ENCODE peak calls at places on chromosomes 2 and 18, in eight cellular contexts. Q is hepatic stellate cell; G is AG04450; P is iPS-NIHi11; A is Caco-2; D is CD4-positive, CD25-positive, alpha-beta regulatory T cell; X is lung microvascular endothelial cell; Z is ovary. H is an unnamed sample.

GRCh38 chr2:171478345-171478744 is 43.9 kb upstream of the CYBRD1 start:
- DNase-seq in G (no peak), Z (no peak), D (no peak), A (no peak), Q (peak; percentile 4), X (peak; percentile 74), P (no peak), H (no peak)

GRCh38 chr2:239824051-239824694 is 201.0 kb downstream of the NDUFA10 start:
- DNase-seq in Z (peak; percentile 8), G (no peak), A (peak; percentile 24), P (peak; percentile 70), Q (no peak), X (no peak), D (peak; percentile 30), H (no peak)

GRCh38 chr2:70557171-70557838 is 3.7 kb upstream of the TGFA start:
- DNase-seq in X (no peak), P (peak; percentile 16), D (no peak), A (peak; percentile 43), Z (no peak), G (no peak), Q (no peak), H (no peak)

GRCh38 chr2:118800736-118801135 is 46.7 kb downstream of the EN1 start:
- DNase-seq in X (no peak), P (no peak), Q (no peak), Z (no peak), G (no peak), D (no peak), A (no peak), H (no peak)

GRCh38 chr2:66317268-66317899 is 117.5 kb upstream of the MEIS1 start:
- DNase-seq in Q (no peak), P (no peak), Z (no peak), X (no peak), A (no peak), G (no peak), D (no peak), H (no peak)

GRCh38 chr2:67561411-67561965 is 164.4 kb downstream of the ETAA1 start:
- DNase-seq in A (peak; percentile 3), X (peak; percentile 95), G (no peak), Q (peak; percentile 14), Z (peak; percentile 12), P (no peak), D (no peak), H (no peak)

GRCh38 chr18:13377496-13377895 is 158.9 kb downstream of the LDLRAD4 start:
- DNase-seq in P (no peak), X (peak; percentile 15), Q (no peak), A (no peak), Z (no peak), G (no peak), D (peak; percentile 76), H (no peak)

GRCh38 chr18:40041951-40042350 is 1913.1 kb upstream of the PIK3C3 start:
- DNase-seq in D (no peak), X (no peak), G (no peak), P (peak; percentile 26), Z (no peak), A (no peak), Q (no peak), H (no peak)

GRCh38 chr2:151973901-151974199 is 125.0 kb downstream of the CACNB4 start:
- DNase-seq in Q (no peak), X (peak; percentile 3), Z (no peak), G (no peak), A (no peak), D (no peak), P (peak; percentile 66), H (no peak)

GRCh38 chr2:170816499-170817246 is at the start of gene GAD1:
- DNase-seq in Z (peak; percentile 65), Q (peak; percentile 61), D (peak; percentile 58), G (no peak), A (peak; percentile 86), X (peak; percentile 78), P (peak; percentile 65), H (peak; percentile 91)

GRCh38 chr2:127859712-127860085 is 1.7 kb upstream of the POLR2D start:
- DNase-seq in X (no peak), G (no peak), A (peak; percentile 92), Z (peak; percentile 32), D (peak; percentile 80), P (peak; percentile 88), Q (no peak), H (no peak)

GRCh38 chr18:61738042-61738441 is 154.8 kb downstream of the RNF152 start:
- DNase-seq in G (no peak), D (no peak), Z (no peak), X (no peak), A (no peak), Q (no peak), P (no peak), H (no peak)

GRCh38 chr2:134234535-134234934 is 19.3 kb upstream of the MGAT5 start:
- DNase-seq in P (no peak), A (peak; percentile 46), X (no peak), D (no peak), G (no peak), Q (no peak), Z (no peak), H (no peak)

GRCh38 chr2:190910341-190911136 is 29.9 kb downstream of the GLS start:
- DNase-seq in G (no peak), D (no peak), A (no peak), Q (no peak), Z (no peak), P (no peak), X (peak; percentile 23), H (no peak)

GRCh38 chr18:48709371-48709770 is 170.5 kb downstream of the CTIF start:
- DNase-seq in X (peak; percentile 32), Q (no peak), A (no peak), G (no peak), Z (no peak), P (peak; percentile 66), D (no peak), H (no peak)

GRCh38 chr2:23904692-23905091 is 22.2 kb downstream of the ATAD2B start:
- DNase-seq in Q (peak; percentile 40), P (no peak), A (no peak), Z (no peak), G (no peak), D (no peak), X (peak; percentile 45), H (no peak)

GRCh38 chr2:167381349-167381748 is 493.1 kb downstream of the XIRP2 start:
- DNase-seq in Z (no peak), A (no peak), Q (no peak), D (no peak), X (no peak), P (peak; percentile 21), G (no peak), H (no peak)

GRCh38 chr18:28682912-28683311 is 506.0 kb upstream of the CDH2 start:
- DNase-seq in D (no peak), X (no peak), Z (no peak), P (no peak), A (no peak), G (no peak), Q (no peak), H (no peak)

GRCh38 chr2:81650048-81650971 is 1345.8 kb upstream of the LRRTM1 start:
- DNase-seq in A (no peak), P (no peak), G (no peak), D (no peak), X (no peak), Z (no peak), Q (no peak), H (no peak)

GRCh38 chr2:39435254-39435653 is 1.8 kb downstream of the MAP4K3 start:
- DNase-seq in Q (no peak), A (no peak), X (peak; percentile 4), P (no peak), D (no peak), G (no peak), Z (no peak), H (no peak)

GRCh38 chr2:66445781-66446177 is 10.9 kb downstream of the MEIS1 start:
- DNase-seq in Q (peak; percentile 33), A (no peak), G (no peak), Z (peak; percentile 33), D (no peak), P (peak; percentile 65), X (no peak), H (no peak)

GRCh38 chr2:66050392-66050791 is 384.5 kb upstream of the MEIS1 start:
- DNase-seq in X (no peak), P (no peak), D (no peak), G (no peak), Q (no peak), A (no peak), Z (no peak), H (no peak)

GRCh38 chr2:127673304-127674069 is 1.8 kb downstream of the LIMS2 start:
- DNase-seq in Q (peak; percentile 42), X (peak; percentile 37), G (no peak), A (no peak), Z (no peak), D (no peak), P (peak; percentile 23), H (no peak)

GRCh38 chr18:70640336-70640887 is 351.6 kb downstream of the SOCS6 start:
- DNase-seq in Z (no peak), X (no peak), A (no peak), D (no peak), G (no peak), Q (no peak), P (no peak), H (no peak)

GRCh38 chr2:215105607-215106354 is 32.6 kb downstream of the ABCA12 start:
- DNase-seq in D (no peak), A (no peak), Z (no peak), P (no peak), G (no peak), Q (no peak), X (no peak), H (no peak)

GRCh38 chr2:105782646-105783045 is 37.9 kb downstream of the NCK2 start:
- DNase-seq in X (no peak), Q (no peak), P (no peak), D (no peak), A (no peak), G (no peak), Z (no peak), H (no peak)

GRCh38 chr2:240619506-240620148 is 5.7 kb upstream of the GPR35 start:
- DNase-seq in A (no peak), Q (no peak), P (no peak), G (no peak), D (no peak), X (no peak), Z (no peak), H (no peak)

GRCh38 chr2:196538646-196539045 is 100.9 kb upstream of the CCDC150 start:
- DNase-seq in P (no peak), X (no peak), A (no peak), Q (no peak), D (no peak), Z (no peak), G (no peak), H (no peak)

GRCh38 chr2:156719036-156719435 is 282.9 kb downstream of the GPD2 start:
- DNase-seq in P (no peak), A (no peak), Z (no peak), G (no peak), Q (no peak), X (no peak), D (no peak), H (no peak)

GRCh38 chr2:47867205-47867604 is 39.1 kb downstream of the FBXO11 start:
- DNase-seq in A (no peak), D (no peak), X (peak; percentile 96), G (no peak), Z (no peak), P (peak; percentile 13), Q (peak; percentile 23), H (peak; percentile 17)

GRCh38 chr2:69167469-69167822 is 154.5 kb downstream of the ANTXR1 start:
- DNase-seq in Z (no peak), G (no peak), P (no peak), X (no peak), A (no peak), D (no peak), Q (no peak), H (no peak)

GRCh38 chr2:43083710-43084698 is 142.4 kb downstream of the ZFP36L2 start:
- DNase-seq in P (peak; percentile 67), G (no peak), D (no peak), Q (no peak), Z (peak; percentile 60), A (no peak), X (peak; percentile 49), H (no peak)

GRCh38 chr2:190875881-190876280 is 4.7 kb upstream of the GLS start:
- DNase-seq in G (no peak), D (peak; percentile 62), P (no peak), X (no peak), Z (no peak), Q (no peak), A (no peak), H (no peak)

GRCh38 chr18:13112982-13113381 is 105.6 kb upstream of the LDLRAD4 start:
- DNase-seq in Q (peak; percentile 41), Z (no peak), P (peak; percentile 86), X (peak; percentile 52), D (peak; percentile 37), A (peak; percentile 83), G (no peak), H (no peak)

H was measured in H54.